ENCODE peak calls at places on chromosome 3, in four cellular contexts. T is dorsolateral prefrontal cortex, L is spleen, M is astrocyte of the spinal cord. I is an unnamed sample.

GRCh38 chr3:19901337-19901736 is 32.7 kb downstream of the EFHB start:
- DNase-seq in T (no peak), L (no peak), M (no peak), I (no peak)

GRCh38 chr3:99909714-99910508 is 92.2 kb downstream of the CMSS1 start:
- DNase-seq in T (no peak), L (no peak), M (peak), I (no peak)

GRCh38 chr3:7309707-7310106 is 448.8 kb downstream of the GRM7 start:
- DNase-seq in T (no peak), L (no peak), M (peak), I (no peak)

GRCh38 chr3:141051641-141052569 is 758 bp downstream of the SPSB4 start:
- DNase-seq in T (no peak), L (no peak), M (peak), I (peak)

GRCh38 chr3:158679547-158680000 is 7.1 kb upstream of the LXN start:
- DNase-seq in T (no peak), L (no peak), M (peak), I (no peak)

GRCh38 chr3:157465741-157466140 is 29.1 kb downstream of the PTX3 start:
- DNase-seq in T (no peak), L (no peak), M (no peak), I (no peak)

GRCh38 chr3:145735631-145736030 is 425.4 kb downstream of the PLOD2 start:
- DNase-seq in T (no peak), L (no peak), M (no peak), I (no peak)

GRCh38 chr3:63400259-63400860 is 122.3 kb downstream of the SYNPR start:
- DNase-seq in T (no peak), L (no peak), M (peak), I (no peak)

GRCh38 chr3:53525765-53526761 is 31.7 kb downstream of the CACNA1D start:
- DNase-seq in T (no peak), L (no peak), M (no peak), I (no peak)

GRCh38 chr3:180284331-180285110 is 247.8 kb upstream of the PEX5L start:
- DNase-seq in T (no peak), L (no peak), M (no peak), I (no peak)

GRCh38 chr3:167203062-167203461 is 177.0 kb downstream of the ZBBX start:
- DNase-seq in T (no peak), L (no peak), M (no peak), I (no peak)

GRCh38 chr3:172312711-172313110 is 135.5 kb downstream of the GHSR start:
- DNase-seq in T (no peak), L (no peak), M (no peak), I (no peak)

GRCh38 chr3:14369675-14370669 is 32.4 kb upstream of the SLC6A6 start:
- DNase-seq in T (no peak), L (no peak), M (no peak), I (no peak)

GRCh38 chr3:106819445-106819844 is 557.8 kb upstream of the CCDC54 start:
- DNase-seq in T (no peak), L (no peak), M (no peak), I (no peak)

DNA sequence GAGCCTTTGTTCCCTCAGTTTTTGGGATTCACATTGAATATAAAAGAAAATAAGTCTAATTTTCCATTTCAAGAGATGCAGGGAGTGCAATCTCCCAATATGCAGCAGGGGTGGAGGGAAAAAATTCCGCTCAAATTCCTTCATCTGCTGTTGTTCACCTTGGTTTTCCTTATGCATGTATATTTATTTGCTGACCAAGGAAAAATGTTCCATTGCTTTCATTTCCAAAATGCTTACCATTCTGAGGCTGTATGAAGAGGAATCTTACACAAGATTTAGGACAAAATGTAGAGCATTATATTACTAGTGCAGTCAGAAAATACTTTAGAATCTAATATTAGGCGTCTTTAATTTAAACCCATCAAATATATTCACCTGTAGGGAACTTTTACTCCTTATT is 863.9 kb downstream of the EPHA3 start:
- DNase-seq in T (no peak), L (no peak), M (no peak), I (no peak)
- TF ChIP-seq CTCF in T (no peak), L (no peak), M (no peak), I (no peak)

DNA sequence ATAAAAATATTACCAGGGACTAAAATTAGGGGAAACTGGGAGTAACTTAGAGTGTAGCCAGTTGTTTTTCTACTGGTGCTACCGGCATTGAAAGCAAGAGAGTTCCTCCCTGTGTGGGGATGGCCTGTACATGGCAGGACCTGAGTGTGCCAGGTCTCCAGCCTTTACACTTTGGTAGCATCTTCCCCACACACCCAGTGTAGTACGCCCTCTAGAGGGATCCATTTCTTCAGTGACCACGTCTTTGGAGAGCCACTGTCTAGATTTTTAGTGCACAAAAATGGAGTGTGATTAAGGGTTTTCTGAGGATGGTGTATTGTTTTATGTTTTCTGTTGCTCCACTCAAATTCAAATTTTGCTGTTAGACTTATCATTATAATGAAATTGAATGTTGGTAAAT is 507.0 kb upstream of the TPRG1 start:
- DNase-seq in T (no peak), L (no peak), M (no peak), I (no peak)
- TF ChIP-seq CTCF in T (no peak), L (no peak), M (peak), I (peak)

DNA sequence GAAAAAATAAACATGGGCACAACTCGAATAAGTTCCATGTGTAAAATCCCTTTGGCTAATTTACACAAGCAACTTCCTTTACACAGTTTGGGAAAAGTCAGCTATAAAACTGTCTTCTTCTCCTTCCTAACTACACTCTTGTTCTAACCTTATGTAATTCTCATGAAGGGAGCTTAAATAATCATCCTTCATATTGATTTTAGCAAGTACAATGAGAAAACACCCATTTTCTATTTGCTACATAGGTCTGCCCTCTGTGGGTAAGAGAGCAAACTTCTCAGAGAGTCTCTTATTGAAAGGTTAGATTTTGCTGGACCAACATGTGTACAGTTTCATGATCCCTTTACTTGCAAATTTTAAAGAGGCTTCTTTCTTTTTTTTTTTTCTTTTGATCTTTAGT is 398.5 kb downstream of the ROBO1 start:
- DNase-seq in T (no peak), L (no peak), M (peak), I (no peak)
- TF ChIP-seq CTCF in T (no peak), L (no peak), M (peak), I (peak)

DNA sequence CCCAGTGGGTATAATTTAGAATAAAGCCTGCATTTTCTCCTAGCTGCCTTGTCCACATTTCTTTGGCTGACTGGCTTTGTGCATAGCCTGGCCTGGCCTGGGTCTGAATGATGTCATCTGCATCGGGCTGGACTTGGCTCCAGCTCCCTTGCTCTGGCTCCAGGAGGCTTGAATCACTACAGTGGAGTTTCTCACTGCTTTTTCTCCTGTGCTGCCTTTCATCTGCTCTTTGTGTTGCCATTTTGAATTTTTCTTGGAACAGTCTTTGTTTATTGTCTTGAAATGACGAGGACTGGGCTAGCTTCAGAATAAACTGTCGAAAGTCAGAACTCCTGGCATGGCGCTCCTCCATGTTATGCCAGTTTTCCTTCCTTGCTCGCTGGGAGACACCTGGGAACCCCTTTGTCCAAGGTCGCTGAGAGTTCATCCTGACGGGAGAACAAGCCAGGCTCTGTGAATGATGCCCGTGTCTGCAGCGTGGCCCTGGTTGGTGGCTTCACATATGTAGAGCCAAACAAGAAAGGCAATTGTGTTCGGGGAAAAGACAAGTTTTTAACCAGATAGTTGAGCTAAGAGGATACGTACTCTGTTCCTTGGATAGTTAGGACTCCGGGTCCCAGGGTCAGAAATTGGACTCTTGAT is 258.9 kb downstream of the PDZRN3 start:
- DNase-seq in T (peak), L (no peak), M (peak), I (no peak)
- TF ChIP-seq CTCF in T (no peak), L (no peak), M (no peak), I (no peak)

DNA sequence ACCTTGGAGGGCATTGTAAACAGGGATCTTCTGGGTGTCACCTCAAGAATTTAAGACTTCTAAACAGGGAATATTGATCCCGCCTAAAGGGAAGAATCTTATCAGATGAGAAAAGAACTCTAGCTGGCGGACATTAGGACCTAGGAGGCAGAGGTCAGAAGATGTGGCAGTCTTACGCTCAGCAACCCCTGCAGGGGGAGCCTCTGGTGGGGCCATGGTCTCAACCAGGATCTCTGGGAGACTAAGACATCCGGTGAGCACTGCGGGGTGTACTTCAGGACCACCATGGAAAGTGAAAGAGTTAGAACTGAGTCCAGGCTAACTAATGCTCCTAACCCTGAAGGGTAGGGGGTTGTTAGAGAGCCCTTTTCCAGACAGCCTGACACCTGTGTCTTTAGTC is 295.2 kb downstream of the VGLL3 start:
- DNase-seq in T (no peak), L (no peak), M (no peak), I (no peak)
- TF ChIP-seq CTCF in T (no peak), L (no peak), M (no peak), I (no peak)

GRCh38 chr3:71930056-71930991 is 145.4 kb upstream of the PROK2 start:
- DNase-seq in T (no peak), L (no peak), M (peak), I (no peak)
- TF ChIP-seq CTCF in T (no peak), L (no peak), M (peak), I (peak)

GRCh38 chr3:71025010-71025409 is 558.5 kb downstream of the FOXP1 start:
- DNase-seq in T (no peak), L (no peak), M (no peak), I (no peak)
- TF ChIP-seq CTCF in T (no peak), L (no peak), M (no peak), I (no peak)

GRCh38 chr3:161101609-161102008 is 3.5 kb downstream of the B3GALNT1 start:
- DNase-seq in T (no peak), L (no peak), M (no peak), I (no peak)
- TF ChIP-seq CTCF in T (no peak), L (no peak), M (no peak), I (no peak)

I was measured in neural crest cell.